ENCODE peak calls at places on chromosomes 12 and 14, in four cellular contexts. B is HepG2, Y is WTC11, X is K562. J is an unnamed sample.

GRCh38 chr12:17928708-17929366 is 161.2 kb downstream of the RERGL start:
- DNase-seq in B (peak), Y (no peak), X (no peak), J (no peak)

GRCh38 chr12:77339610-77340009 is 274.2 kb upstream of the E2F7 start:
- DNase-seq in B (no peak), Y (no peak), X (no peak), J (no peak)

GRCh38 chr12:53103860-53104305 is 597 bp downstream of the SOAT2 start:
- DNase-seq in B (peak), Y (no peak), X (no peak), J (peak)

GRCh38 chr14:92925446-92925845 is 2.5 kb downstream of the CHGA start:
- DNase-seq in B (no peak), Y (no peak), X (no peak), J (no peak)

GRCh38 chr14:24072881-24073877 is 1.8 kb downstream of the CPNE6 start:
- DNase-seq in B (no peak), Y (no peak), X (no peak), J (no peak)

GRCh38 chr12:25436206-25436912 is 116.7 kb downstream of the LMNTD1 start:
- DNase-seq in B (peak), Y (no peak), X (peak), J (peak)

GRCh38 chr12:49961111-49961922 is at the start of gene AQP5:
- DNase-seq in B (no peak), Y (peak), X (no peak), J (no peak)

GRCh38 chr14:62443796-62444195 is 601.5 kb downstream of the KCNH5 start:
- DNase-seq in B (no peak), Y (no peak), X (no peak), J (no peak)

GRCh38 chr14:20580242-20580641 is 7.6 kb downstream of the RNASE11 start:
- DNase-seq in B (no peak), Y (no peak), X (no peak), J (no peak)

GRCh38 chr14:77037338-77037782 is 8.9 kb upstream of the IRF2BPL start:
- DNase-seq in B (no peak), Y (no peak), X (no peak), J (no peak)

GRCh38 chr12:27560126-27560525 is 36.1 kb downstream of the PPFIBP1 start:
- DNase-seq in B (no peak), Y (no peak), X (no peak), J (no peak)
- TF ChIP-seq ELF4 in B (no peak), Y (no peak), X (no peak), J (no peak)

DNA sequence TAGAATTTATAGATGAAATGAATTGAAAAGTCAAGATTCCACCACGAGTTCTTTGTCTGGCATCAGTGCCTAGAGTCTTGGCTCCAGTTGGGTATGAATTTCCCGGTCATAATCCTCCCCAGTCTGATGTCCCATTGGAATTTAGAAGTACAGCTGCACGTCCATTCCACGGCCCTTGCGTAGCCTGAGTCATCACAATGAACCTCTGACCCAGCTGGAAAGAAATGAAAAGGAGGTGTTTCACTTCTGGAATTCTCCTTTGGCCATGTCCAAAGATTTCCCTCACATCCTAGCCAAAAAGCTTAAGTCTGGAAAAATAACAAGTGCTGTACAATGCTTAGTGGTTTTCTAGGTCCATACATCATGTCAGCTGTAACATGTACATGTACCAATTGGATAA is 122.7 kb downstream of the KICS2 start:
- DNase-seq in B (no peak), Y (no peak), X (no peak), J (no peak)
- TF ChIP-seq SP1 in B (no peak), Y (no peak), X (no peak), J (no peak)

GRCh38 chr14:78142994-78143393 is 27.2 kb upstream of the NRXN3 start:
- DNase-seq in B (no peak), Y (no peak), X (no peak), J (no peak)

GRCh38 chr14:78141590-78141989 is 28.6 kb upstream of the NRXN3 start:
- DNase-seq in B (no peak), Y (no peak), X (no peak), J (no peak)

DNA sequence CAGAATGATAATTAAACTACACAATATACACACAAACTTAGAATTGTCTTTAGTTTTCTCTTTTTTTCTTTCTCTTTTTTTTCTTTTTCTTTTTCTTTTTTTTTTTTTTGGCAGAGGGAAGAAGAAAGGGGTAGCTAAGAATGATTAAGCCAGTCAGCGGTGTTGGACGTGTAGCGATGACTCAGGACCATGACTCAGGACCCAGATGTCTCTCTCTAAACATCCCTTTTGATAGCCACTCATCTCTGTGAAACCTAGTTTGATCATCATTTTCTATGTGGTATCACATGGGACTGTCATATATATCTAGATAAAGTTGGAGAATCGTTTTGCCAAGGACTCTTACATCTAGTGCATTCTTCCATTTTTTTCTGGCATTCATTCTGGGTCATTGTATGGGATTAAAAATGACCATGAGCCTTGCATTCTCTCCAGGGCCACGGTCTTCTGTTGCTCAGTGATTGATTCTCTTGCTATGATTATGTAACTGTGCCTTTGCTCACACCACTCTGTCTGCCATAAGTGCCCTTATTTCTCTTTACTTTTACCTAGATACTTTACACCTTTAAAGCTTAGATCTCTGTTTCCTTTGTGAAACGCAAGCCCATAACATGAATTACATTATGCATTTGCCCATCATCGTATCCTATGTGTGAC is 26.6 kb upstream of the NRXN3 start:
- DNase-seq in B (no peak), Y (no peak), X (peak), J (no peak)
- TF ChIP-seq ELF4 in B (no peak), Y (no peak), X (no peak), J (no peak)

GRCh38 chr12:57456145-57456700 is 1.1 kb downstream of the INHBE start:
- DNase-seq in B (peak), Y (peak), X (no peak), J (peak)
- TF ChIP-seq SP1 in B (no peak), Y (no peak), X (no peak), J (no peak)